ENCODE peak calls at places on chromosomes 3 and 15, in seven cellular contexts. P is spleen, U is breast epithelium, H is stomach, O is K562, B is GM23338, R is esophagus muscularis mucosa. Z is an unnamed sample.

GRCh38 chr3:69723389-69723788 is 15.9 kb upstream of the MITF start:
- DNase-seq in P (no peak), U (no peak), H (no peak), O (no peak), B (no peak), R (no peak), Z (no peak)

GRCh38 chr3:131981381-131981780 is 53.4 kb downstream of the CPNE4 start:
- DNase-seq in P (no peak), U (no peak), H (no peak), O (no peak), B (no peak), R (no peak), Z (no peak)

GRCh38 chr3:100650651-100651611 is 41.5 kb downstream of the ADGRG7 start:
- DNase-seq in P (no peak), U (no peak), H (no peak), O (peak), B (no peak), R (no peak), Z (no peak)

GRCh38 chr3:141307351-141308059 is 60.8 kb upstream of the ZBTB38 start:
- DNase-seq in P (no peak), U (no peak), H (no peak), O (no peak), B (no peak), R (no peak), Z (no peak)

GRCh38 chr15:73959801-73960200 is 32.3 kb downstream of the STOML1 start:
- DNase-seq in P (peak), U (no peak), H (no peak), O (no peak), B (no peak), R (no peak), Z (no peak)

GRCh38 chr15:62895139-62895866 is 147.2 kb upstream of the TPM1 start:
- DNase-seq in P (no peak), U (no peak), H (no peak), O (no peak), B (no peak), R (no peak), Z (no peak)

GRCh38 chr3:184629555-184630160 is 68.1 kb downstream of the EPHB3 start:
- DNase-seq in P (peak), U (no peak), H (peak), O (no peak), B (peak), R (no peak), Z (no peak)

GRCh38 chr3:39937874-39938273 is 128.5 kb downstream of the MYRIP start:
- DNase-seq in P (no peak), U (no peak), H (no peak), O (no peak), B (no peak), R (no peak), Z (no peak)

GRCh38 chr3:119627461-119627860 is 29.8 kb downstream of the PLA1A start:
- DNase-seq in P (peak), U (no peak), H (no peak), O (no peak), B (peak), R (no peak), Z (no peak)

GRCh38 chr15:87955284-87955909 is 301.1 kb downstream of the NTRK3 start:
- DNase-seq in P (no peak), U (no peak), H (no peak), O (no peak), B (no peak), R (no peak), Z (no peak)

GRCh38 chr15:87949214-87949933 is 307.2 kb downstream of the NTRK3 start:
- DNase-seq in P (no peak), U (peak), H (no peak), O (no peak), B (no peak), R (no peak), Z (no peak)

GRCh38 chr15:87954783-87955182 is 301.8 kb downstream of the NTRK3 start:
- DNase-seq in P (no peak), U (no peak), H (no peak), O (no peak), B (no peak), R (no peak), Z (no peak)

GRCh38 chr15:87949934-87950298 is 306.6 kb downstream of the NTRK3 start:
- DNase-seq in P (no peak), U (peak), H (no peak), O (no peak), B (no peak), R (no peak), Z (no peak)

DNA sequence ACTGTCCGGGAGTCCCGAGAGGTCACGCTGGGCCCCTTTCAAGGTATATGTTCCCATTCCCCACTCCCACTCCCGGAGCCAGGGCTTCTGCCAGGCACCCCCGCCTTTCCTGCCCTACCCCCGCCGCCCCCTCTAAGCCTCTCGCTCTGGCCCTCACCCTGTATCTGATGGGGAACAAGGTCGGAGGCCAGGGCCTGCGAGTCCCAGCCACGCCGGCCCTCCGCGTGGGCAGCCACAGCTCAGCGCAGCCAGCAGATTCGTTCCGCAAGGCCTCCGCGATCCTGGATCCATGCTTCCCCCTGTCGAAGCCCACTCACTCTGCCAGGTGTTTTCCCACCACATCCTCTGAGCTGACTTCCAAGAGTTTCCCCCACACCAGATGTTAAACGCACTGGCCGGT is 303.8 kb downstream of the NTRK3 start:
- DNase-seq in P (no peak), U (no peak), H (no peak), O (no peak), B (no peak), R (no peak), Z (no peak)
- TF ChIP-seq CTCF in P (no peak), U (no peak), H (no peak), O (no peak), B (no peak), R (no peak), Z (no peak)

GRCh38 chr3:4981688-4982494 is 2.7 kb downstream of the BHLHE40 start:
- DNase-seq in P (no peak), U (peak), H (no peak), O (peak), B (peak), R (no peak), Z (no peak)

GRCh38 chr3:4978966-4979400 is 254 bp upstream of the BHLHE40 start:
- DNase-seq in P (peak), U (peak), H (peak), O (peak), B (peak), R (peak), Z (peak)

GRCh38 chr3:4981160-4981687 is 2.0 kb downstream of the BHLHE40 start:
- DNase-seq in P (no peak), U (no peak), H (no peak), O (no peak), B (no peak), R (no peak), Z (no peak)

GRCh38 chr3:4979401-4980228 is at the start of gene BHLHE40:
- DNase-seq in P (peak), U (peak), H (no peak), O (no peak), B (peak), R (no peak), Z (no peak)

DNA sequence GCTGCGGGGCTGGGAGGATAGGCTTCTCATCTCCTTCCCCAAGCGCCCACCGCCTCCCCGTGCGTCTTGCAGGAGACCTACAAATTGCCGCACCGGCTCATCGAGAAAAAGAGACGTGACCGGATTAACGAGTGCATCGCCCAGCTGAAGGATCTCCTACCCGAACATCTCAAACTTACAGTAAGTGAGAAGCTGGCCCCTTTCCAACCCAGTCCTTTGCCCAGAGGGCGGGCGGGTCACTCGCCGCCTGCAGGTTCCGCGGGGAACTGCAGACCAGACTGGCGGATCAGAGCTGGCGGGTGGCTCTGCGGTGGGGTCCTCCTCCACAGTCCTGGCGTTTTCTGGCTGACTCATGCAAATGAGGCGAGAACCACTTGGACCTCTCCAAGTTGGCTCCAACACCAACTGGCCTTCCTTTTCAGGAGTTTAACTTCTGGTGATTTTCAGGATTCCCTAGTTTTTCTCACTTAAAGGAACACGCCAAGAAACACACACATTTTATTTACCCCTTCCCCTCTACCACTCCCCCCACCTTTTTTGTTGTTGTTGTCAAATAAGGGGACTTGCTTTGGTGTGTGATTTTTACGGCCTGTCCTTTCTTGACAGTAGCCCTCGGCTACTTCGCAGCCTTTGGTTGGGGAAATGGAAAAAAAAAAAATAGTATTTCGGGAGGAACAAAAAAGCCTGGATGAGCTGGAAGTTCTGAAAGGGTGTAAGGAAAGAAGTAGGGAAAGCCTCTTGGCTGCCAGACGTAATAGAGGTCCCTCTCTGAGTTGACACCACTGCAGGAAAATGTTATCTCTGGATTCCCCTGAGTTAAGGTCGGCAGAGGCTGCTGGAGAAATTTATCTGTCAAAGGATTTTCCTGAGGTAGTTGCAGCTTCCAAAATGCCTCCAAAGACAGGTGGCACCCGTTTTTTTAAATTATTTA is 1.3 kb downstream of the BHLHE40 start:
- DNase-seq in P (peak), U (peak), H (peak), O (peak), B (peak), R (peak), Z (peak)
- TF ChIP-seq POLR2AphosphoS5 in P (peak), U (peak), H (peak), O (peak), B (no peak), R (no peak), Z (peak)

GRCh38 chr3:44132061-44132460 is 109.6 kb upstream of the TOPAZ1 start:
- DNase-seq in P (no peak), U (no peak), H (no peak), O (no peak), B (no peak), R (no peak), Z (no peak)
- H3K27ac ChIP-seq in P (no peak), U (no peak), H (no peak), O (no peak), B (no peak), R (no peak), Z (no peak)

DNA sequence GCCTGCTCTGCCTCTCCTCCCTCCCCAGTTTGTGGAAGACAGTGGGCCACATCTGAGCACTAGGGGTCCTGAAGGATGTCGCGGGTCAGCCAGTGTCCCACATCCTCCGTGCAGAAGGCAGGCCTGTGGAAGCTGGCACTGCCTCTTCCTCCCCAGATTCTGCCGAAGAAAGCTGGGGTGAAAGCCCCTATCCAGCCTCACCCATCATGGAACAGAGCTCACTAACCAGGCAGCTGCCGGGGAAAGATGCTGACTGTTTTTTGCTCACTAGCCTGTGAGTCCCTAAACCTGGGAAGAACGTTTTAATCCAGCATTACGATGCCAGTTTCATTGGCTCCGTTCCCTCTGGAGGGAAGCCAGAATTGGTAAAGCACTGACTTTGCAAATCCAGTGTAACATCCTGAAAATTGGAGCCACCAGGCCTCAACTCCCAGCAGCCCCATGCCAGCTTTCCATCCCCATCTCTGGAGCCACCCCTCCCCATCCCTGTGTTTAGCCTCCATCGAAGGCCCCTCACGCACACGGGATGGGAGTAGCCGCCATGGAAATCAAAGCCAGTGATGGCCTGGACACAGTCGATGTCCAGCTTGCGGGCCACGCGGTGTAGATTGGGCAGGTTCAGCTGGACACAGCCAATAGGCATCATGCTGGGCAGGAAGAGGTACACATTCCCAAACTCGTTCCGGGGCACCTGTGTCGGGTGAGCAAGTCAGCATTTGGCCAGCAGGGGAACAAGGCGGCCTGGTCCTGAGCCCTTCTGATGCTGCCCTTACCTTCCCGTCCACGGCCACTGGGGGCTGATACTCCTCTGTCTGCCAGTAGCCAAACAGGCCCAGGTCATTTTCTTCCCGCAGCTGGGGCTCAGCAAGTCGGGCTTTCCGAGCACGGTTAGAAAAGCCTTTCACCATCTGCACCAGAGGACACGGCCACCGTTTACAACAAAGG is 23.5 kb downstream of the TMEM43 start:
- DNase-seq in P (no peak), U (no peak), H (no peak), O (no peak), B (peak), R (no peak), Z (no peak)
- TF ChIP-seq CTCF in P (no peak), U (no peak), H (no peak), O (no peak), B (peak), R (peak), Z (no peak)

DNA sequence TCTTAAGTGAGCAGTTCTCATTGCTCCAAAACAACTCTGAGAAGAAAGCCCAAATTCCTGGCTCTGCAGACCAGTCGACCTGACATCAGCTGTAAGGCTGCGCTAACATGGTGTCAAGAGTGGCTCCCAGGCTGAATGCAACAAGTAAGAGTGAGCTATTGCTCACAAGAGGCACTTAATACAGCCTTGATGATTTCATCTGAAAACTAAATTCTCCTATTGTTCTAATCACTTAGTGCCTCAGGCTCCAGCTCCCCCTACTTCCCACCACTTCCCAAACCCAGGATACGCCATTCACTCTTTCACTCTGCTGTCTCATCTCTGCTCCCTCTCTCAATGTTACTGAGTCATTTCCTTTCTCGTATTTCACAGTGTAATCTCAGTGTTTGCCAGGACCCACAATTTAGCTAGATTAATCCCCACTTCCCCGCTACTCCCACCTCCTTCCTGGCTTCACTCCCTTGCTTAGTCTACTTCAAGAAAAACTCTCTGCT is 81.7 kb downstream of the WWTR1 start:
- DNase-seq in P (no peak), U (no peak), H (no peak), O (peak), B (peak), R (no peak), Z (no peak)
- TF ChIP-seq POLR2AphosphoS5 in P (peak), U (no peak), H (peak), O (peak), B (no peak), R (peak), Z (peak)

DNA sequence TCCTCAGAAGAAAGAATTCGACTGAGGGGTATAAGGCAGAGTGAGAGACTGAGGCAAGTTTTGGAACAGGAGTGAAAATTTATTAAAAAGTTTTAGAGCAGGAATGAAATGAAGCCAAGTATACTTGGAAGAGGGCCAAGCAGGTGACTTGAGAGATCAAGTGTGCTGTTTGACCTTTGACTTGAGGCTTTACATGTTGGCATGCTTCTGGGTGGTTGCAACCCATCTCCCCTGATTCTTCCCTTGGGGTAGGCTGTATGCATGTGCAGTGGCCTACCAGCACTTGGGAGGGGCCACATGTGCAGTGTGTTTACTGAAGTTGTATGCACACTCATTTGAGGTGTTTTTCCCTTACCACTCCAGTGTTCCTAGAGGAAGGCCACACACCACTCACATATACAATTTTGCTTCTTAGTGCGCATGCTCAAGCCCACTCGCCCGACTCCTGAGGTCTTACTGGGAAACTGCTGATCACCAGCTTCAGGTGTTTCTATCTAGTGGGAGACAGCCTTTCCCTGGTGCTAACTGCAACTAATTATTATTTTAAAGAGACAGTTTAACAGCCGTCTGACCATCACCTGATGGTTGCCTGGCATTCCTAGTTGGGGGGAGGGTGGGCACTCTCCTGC is 61.5 kb upstream of the CADPS start:
- DNase-seq in P (no peak), U (no peak), H (no peak), O (no peak), B (no peak), R (no peak), Z (no peak)
- H3K27ac ChIP-seq in P (no peak), U (no peak), H (no peak), O (no peak), B (no peak), R (no peak), Z (no peak)

GRCh38 chr15:43877371-43877770 is 50.6 kb downstream of the WDR76 start:
- DNase-seq in P (no peak), U (no peak), H (no peak), O (no peak), B (no peak), R (no peak), Z (no peak)

GRCh38 chr15:43879386-43880355 is 52.9 kb downstream of the WDR76 start:
- DNase-seq in P (no peak), U (no peak), H (no peak), O (no peak), B (no peak), R (no peak), Z (no peak)

GRCh38 chr15:43880406-43881184 is 53.8 kb downstream of the WDR76 start:
- DNase-seq in P (no peak), U (no peak), H (no peak), O (no peak), B (peak), R (no peak), Z (no peak)

GRCh38 chr15:43876872-43877271 is 50.1 kb downstream of the WDR76 start:
- DNase-seq in P (no peak), U (no peak), H (no peak), O (no peak), B (no peak), R (no peak), Z (no peak)

DNA sequence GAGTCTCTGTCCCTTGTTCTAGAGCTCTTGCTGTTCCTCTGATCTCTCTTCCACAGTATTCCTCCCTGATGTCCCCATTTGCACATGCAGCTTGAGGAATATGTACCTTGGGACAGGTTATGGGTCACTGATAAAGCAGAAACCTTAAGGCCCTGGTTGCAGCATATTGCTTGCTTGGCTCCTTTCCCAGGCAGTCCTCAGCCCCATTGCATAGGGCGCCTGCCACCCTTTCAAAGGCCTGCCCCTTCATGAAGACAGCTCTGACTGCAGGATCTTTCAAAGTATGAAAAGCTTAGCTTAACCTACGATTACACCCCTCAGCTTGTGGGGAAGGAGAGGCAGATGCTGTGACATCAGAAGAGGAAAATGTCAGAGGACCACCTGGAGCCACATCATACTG is 51.7 kb downstream of the WDR76 start:
- DNase-seq in P (no peak), U (no peak), H (no peak), O (no peak), B (no peak), R (no peak), Z (no peak)
- TF ChIP-seq CTCF in P (no peak), U (no peak), H (no peak), O (no peak), B (no peak), R (no peak), Z (no peak)